ENCODE peak calls at places on chromosome 18, in nine cellular contexts. A is upper lobe of left lung, O is tibial nerve, F is K562, U is H1, H is ovary, K is A549, N is HepG2, J is suprapubic skin. V is an unnamed sample.

GRCh38 chr18:52046842-52047241 is 293.2 kb upstream of the DCC start:
- DNase-seq in J (no peak), F (no peak), N (no peak), O (no peak), U (no peak), A (no peak), K (no peak), H (no peak), V (no peak)

GRCh38 chr18:3453540-3454364 is 3.8 kb downstream of the TGIF1 start:
- DNase-seq in U (no peak), N (peak; percentile 96), F (peak; percentile 58), A (peak; percentile 60), H (peak; percentile 69), K (no peak), O (peak; percentile 19), J (peak; percentile 87), V (peak; percentile 41)

GRCh38 chr18:4836146-4836545 is 360.9 kb downstream of the AKAIN1 start:
- DNase-seq in U (no peak), O (no peak), H (no peak), K (no peak), F (no peak), A (no peak), N (no peak), J (no peak), V (no peak)

GRCh38 chr18:58556333-58557012 is 72.4 kb downstream of the ALPK2 start:
- DNase-seq in H (no peak), U (no peak), N (no peak), F (no peak), J (no peak), A (no peak), K (no peak), O (no peak), V (peak; percentile 53)

GRCh38 chr18:48003426-48004349 is 73.2 kb upstream of the SMAD2 start:
- DNase-seq in H (no peak), A (peak; percentile 35), U (no peak), N (no peak), K (peak; percentile 60), F (no peak), O (no peak), J (no peak), V (peak; percentile 52)

GRCh38 chr18:3604626-3605408 is 154.8 kb downstream of the TGIF1 start:
- DNase-seq in K (no peak), F (peak; percentile 77), H (peak; percentile 41), J (no peak), N (peak; percentile 93), O (no peak), A (no peak), U (no peak), V (no peak)

GRCh38 chr18:22170421-22171262 is 1.3 kb downstream of the GATA6 start:
- DNase-seq in N (peak; percentile 13), O (no peak), F (no peak), J (peak; percentile 69), K (peak; percentile 15), A (no peak), U (peak; percentile 71), H (peak; percentile 75), V (no peak)

GRCh38 chr18:42164556-42164955 is 209.5 kb downstream of the PIK3C3 start:
- DNase-seq in U (no peak), H (no peak), N (no peak), K (no peak), J (no peak), A (no peak), O (no peak), F (no peak), V (no peak)

GRCh38 chr18:21115519-21116411 is 4.2 kb upstream of the ROCK1 start:
- DNase-seq in K (no peak), N (no peak), H (no peak), U (no peak), A (no peak), J (no peak), F (no peak), O (no peak), V (no peak)

GRCh38 chr18:48810805-48811204 is 140.0 kb downstream of the SMAD7 start:
- DNase-seq in N (no peak), K (no peak), F (no peak), J (no peak), H (no peak), A (no peak), U (no peak), O (no peak), V (no peak)

GRCh38 chr18:1663879-1664705 is 759.4 kb downstream of the ADCYAP1 start:
- DNase-seq in H (peak; percentile 16), O (peak; percentile 19), N (peak; percentile 44), F (peak; percentile 77), J (no peak), K (peak; percentile 0), A (peak; percentile 74), U (peak; percentile 91), V (peak; percentile 34)

GRCh38 chr18:43442571-43442970 is 165.3 kb upstream of the SYT4 start:
- DNase-seq in J (no peak), U (no peak), K (no peak), O (no peak), A (no peak), F (no peak), H (no peak), N (no peak), V (no peak)

GRCh38 chr18:69401475-69402218 is 959 bp downstream of the DOK6 start:
- DNase-seq in F (no peak), N (no peak), O (no peak), K (peak; percentile 2), H (no peak), A (no peak), U (peak; percentile 54), J (no peak), V (no peak)

GRCh38 chr18:48866028-48866733 is 84.6 kb downstream of the SMAD7 start:
- DNase-seq in A (no peak), H (peak; percentile 59), N (no peak), U (no peak), O (no peak), F (no peak), K (no peak), J (no peak), V (peak; percentile 84)

GRCh38 chr18:12702221-12703095 is at the start of the genes CEP76 and PSMG2:
- DNase-seq in H (peak; percentile 87), F (peak; percentile 92), A (peak; percentile 89), O (peak; percentile 74), N (peak; percentile 81), U (peak; percentile 90), K (peak; percentile 73), J (peak; percentile 92), V (peak; percentile 88)

GRCh38 chr18:2994603-2995432 is 18.1 kb downstream of the LPIN2 start:
- DNase-seq in O (no peak), K (no peak), U (peak; percentile 52), F (peak; percentile 92), H (no peak), J (no peak), A (no peak), N (no peak), V (no peak)

GRCh38 chr18:78898635-78899034 is 81.0 kb upstream of the SALL3 start:
- DNase-seq in U (no peak), A (no peak), J (no peak), O (no peak), F (no peak), H (no peak), N (no peak), K (no peak), V (no peak)

GRCh38 chr18:25349926-25350560 is 1.9 kb downstream of the ZNF521 start:
- DNase-seq in F (no peak), K (no peak), J (peak; percentile 70), H (peak; percentile 55), A (no peak), O (no peak), U (peak; percentile 71), N (no peak), V (no peak)

GRCh38 chr18:70221911-70222278 is 16.4 kb upstream of the RTTN start:
- DNase-seq in K (no peak), U (no peak), N (no peak), F (no peak), A (no peak), H (no peak), J (no peak), O (no peak), V (no peak)

GRCh38 chr18:29711931-29712330 is 1330.6 kb downstream of the DSC3 start:
- DNase-seq in H (no peak), J (no peak), A (no peak), O (no peak), U (peak; percentile 55), F (no peak), K (no peak), N (no peak), V (no peak)
- TF ChIP-seq EP300 in H (no peak), J (no peak), A (no peak), O (no peak), U (no peak), F (no peak), K (no peak), N (no peak), V (no peak)

DNA sequence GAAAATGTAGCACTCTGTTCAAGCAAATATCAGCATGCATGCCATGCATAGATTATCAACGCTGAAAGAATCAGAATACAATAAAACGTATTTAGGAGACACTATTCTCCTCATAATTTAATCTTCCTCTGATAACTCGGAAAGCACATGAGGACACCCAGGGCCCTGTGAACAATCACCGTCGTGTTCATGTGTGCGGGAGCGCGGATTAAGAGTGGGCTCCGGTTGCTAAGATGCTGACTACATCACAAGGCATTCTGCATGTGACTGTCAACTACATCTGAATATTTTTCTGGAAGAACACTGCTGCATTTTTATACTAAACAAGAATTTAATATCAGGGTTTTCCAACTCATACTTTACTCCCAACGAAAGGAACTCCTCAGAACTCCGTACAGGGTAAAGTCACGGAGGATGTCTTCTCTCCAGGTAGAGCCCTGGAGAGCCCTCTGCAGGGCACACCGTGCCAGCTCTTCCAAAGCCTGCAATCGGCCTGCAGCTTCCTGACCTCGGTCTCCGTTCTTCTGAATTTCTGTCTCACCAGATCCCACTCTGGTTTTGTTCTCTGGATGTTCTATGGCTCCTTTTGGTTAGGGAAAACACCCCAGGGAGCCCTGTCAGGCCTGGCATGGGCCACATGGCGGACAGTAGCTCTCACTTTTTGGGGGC is 59.6 kb downstream of the ZNF516 start:
- DNase-seq in F (no peak), U (peak; percentile 39), J (no peak), A (no peak), N (no peak), H (no peak), O (no peak), K (no peak), V (no peak)
- TF ChIP-seq CTCF in F (no peak), U (peak; percentile 54), J (no peak), A (no peak), N (peak; percentile 18), H (no peak), O (no peak), K (no peak), V (no peak)

GRCh38 chr18:80009661-80010550 is 21.5 kb upstream of the TXNL4A start:
- DNase-seq in J (no peak), H (peak; percentile 21), U (no peak), K (peak; percentile 69), O (no peak), A (peak; percentile 29), F (peak; percentile 61), N (no peak), V (peak; percentile 28)
- H3K9me3 ChIP-seq in J (peaks cover 16% of the 10 kb centered on the region), H (peaks cover 3% of the 10 kb centered on the region), U (peaks cover 17% of the 10 kb centered on the region), K (no peaks in the 10 kb centered on the region), O (no peaks in the 10 kb centered on the region), A (no peaks in the 10 kb centered on the region), F (no peaks in the 10 kb centered on the region), N (no peaks in the 10 kb centered on the region), V (peaks cover 72% of the 10 kb centered on the region)

DNA sequence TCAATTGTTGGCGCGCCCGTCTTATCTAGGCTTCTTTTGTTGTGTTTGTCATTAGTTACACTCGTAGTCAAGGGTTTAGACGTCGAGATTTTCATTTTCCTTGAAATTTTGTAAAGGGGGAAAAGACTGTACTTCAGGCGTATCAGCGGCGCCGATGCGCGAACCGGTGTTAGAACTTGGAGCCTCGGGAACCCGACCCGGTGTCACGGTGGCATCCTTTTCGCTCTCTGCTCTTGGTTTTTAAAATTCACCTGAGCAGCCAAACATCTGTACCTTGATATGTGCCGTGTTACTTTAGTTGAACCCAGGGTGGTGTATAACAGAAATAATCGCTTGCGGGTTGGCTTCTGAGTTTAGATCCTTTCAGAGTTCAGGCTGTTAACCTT is 649 bp downstream of the RMC1 start:
- DNase-seq in J (no peak), A (no peak), N (no peak), K (no peak), H (no peak), O (no peak), F (no peak), U (no peak), V (no peak)
- TF ChIP-seq EP300 in J (no peak), A (no peak), N (no peak), K (no peak), H (no peak), O (no peak), F (no peak), U (no peak), V (no peak)